ENCODE peak calls at places on chromosome 16, in ten cellular contexts. One of them, this sample, is unnamed.

GRCh38 chr16:74999208-74999682 is 421 bp downstream of the ZNRF1 start:
- DNase-seq in spleen: peak; percentile 85
- DNase-seq in pancreas: peak; percentile 65
- DNase-seq in omental fat pad: no peak
- DNase-seq in progenitor cell of endocrine pancreas: peak; percentile 20
- DNase-seq in glutamatergic neuron: no peak
- DNase-seq in hepatocyte: no peak
- DNase-seq in CD4-positive, alpha-beta T cell: peak; percentile 5
- DNase-seq in lower leg skin: no peak
- DNase-seq in MM.1S: no peak
- DNase-seq in this sample: no peak

GRCh38 chr16:69190046-69190588 is 3.2 kb downstream of the SNTB2 start:
- DNase-seq in spleen: no peak
- DNase-seq in pancreas: no peak
- DNase-seq in omental fat pad: no peak
- DNase-seq in progenitor cell of endocrine pancreas: no peak
- DNase-seq in glutamatergic neuron: no peak
- DNase-seq in hepatocyte: no peak
- DNase-seq in CD4-positive, alpha-beta T cell: no peak
- DNase-seq in lower leg skin: no peak
- DNase-seq in MM.1S: no peak
- DNase-seq in this sample: no peak

GRCh38 chr16:88516666-88517065 is 53.5 kb upstream of the ZC3H18 start:
- DNase-seq in spleen: no peak
- DNase-seq in pancreas: no peak
- DNase-seq in omental fat pad: no peak
- DNase-seq in progenitor cell of endocrine pancreas: no peak
- DNase-seq in glutamatergic neuron: no peak
- DNase-seq in hepatocyte: no peak
- DNase-seq in CD4-positive, alpha-beta T cell: no peak
- DNase-seq in lower leg skin: no peak
- DNase-seq in MM.1S: no peak
- DNase-seq in this sample: no peak

GRCh38 chr16:12573730-12574383 is 229.8 kb downstream of the CPPED1 start:
- DNase-seq in spleen: peak; percentile 78
- DNase-seq in pancreas: no peak
- DNase-seq in omental fat pad: no peak
- DNase-seq in progenitor cell of endocrine pancreas: peak; percentile 49
- DNase-seq in glutamatergic neuron: peak; percentile 67
- DNase-seq in hepatocyte: peak; percentile 84
- DNase-seq in CD4-positive, alpha-beta T cell: peak; percentile 10
- DNase-seq in lower leg skin: no peak
- DNase-seq in MM.1S: no peak
- DNase-seq in this sample: no peak

GRCh38 chr16:75244225-75244792 is 7.1 kb downstream of the BCAR1 start:
- DNase-seq in spleen: no peak
- DNase-seq in pancreas: peak; percentile 70
- DNase-seq in omental fat pad: no peak
- DNase-seq in progenitor cell of endocrine pancreas: no peak
- DNase-seq in glutamatergic neuron: no peak
- DNase-seq in hepatocyte: peak; percentile 53
- DNase-seq in CD4-positive, alpha-beta T cell: no peak
- DNase-seq in lower leg skin: no peak
- DNase-seq in MM.1S: no peak
- DNase-seq in this sample: no peak

GRCh38 chr16:70418274-70418992 is 20.5 kb downstream of the ST3GAL2 start:
- DNase-seq in spleen: no peak
- DNase-seq in pancreas: no peak
- DNase-seq in omental fat pad: no peak
- DNase-seq in progenitor cell of endocrine pancreas: no peak
- DNase-seq in glutamatergic neuron: no peak
- DNase-seq in hepatocyte: no peak
- DNase-seq in CD4-positive, alpha-beta T cell: no peak
- DNase-seq in lower leg skin: no peak
- DNase-seq in MM.1S: no peak
- DNase-seq in this sample: no peak

GRCh38 chr16:19008245-19008644 is 24.5 kb downstream of the TMC7 start:
- DNase-seq in spleen: peak; percentile 31
- DNase-seq in pancreas: no peak
- DNase-seq in omental fat pad: no peak
- DNase-seq in progenitor cell of endocrine pancreas: no peak
- DNase-seq in glutamatergic neuron: no peak
- DNase-seq in hepatocyte: no peak
- DNase-seq in CD4-positive, alpha-beta T cell: no peak
- DNase-seq in lower leg skin: no peak
- DNase-seq in MM.1S: no peak
- DNase-seq in this sample: no peak

GRCh38 chr16:23948949-23949392 is 113.2 kb downstream of the PRKCB start:
- DNase-seq in spleen: no peak
- DNase-seq in pancreas: no peak
- DNase-seq in omental fat pad: no peak
- DNase-seq in progenitor cell of endocrine pancreas: no peak
- DNase-seq in glutamatergic neuron: no peak
- DNase-seq in hepatocyte: no peak
- DNase-seq in CD4-positive, alpha-beta T cell: peak; percentile 58
- DNase-seq in lower leg skin: no peak
- DNase-seq in MM.1S: no peak
- DNase-seq in this sample: no peak

GRCh38 chr16:71626858-71627213 is 852 bp downstream of the MARVELD3 start:
- DNase-seq in spleen: peak; percentile 72
- DNase-seq in pancreas: peak; percentile 84
- DNase-seq in omental fat pad: no peak
- DNase-seq in progenitor cell of endocrine pancreas: peak; percentile 41
- DNase-seq in glutamatergic neuron: no peak
- DNase-seq in hepatocyte: peak; percentile 83
- DNase-seq in CD4-positive, alpha-beta T cell: no peak
- DNase-seq in lower leg skin: no peak
- DNase-seq in MM.1S: no peak
- DNase-seq in this sample: no peak

GRCh38 chr16:71628810-71629209 is 2.8 kb downstream of the MARVELD3 start:
- DNase-seq in spleen: peak; percentile 30
- DNase-seq in pancreas: no peak
- DNase-seq in omental fat pad: no peak
- DNase-seq in progenitor cell of endocrine pancreas: no peak
- DNase-seq in glutamatergic neuron: no peak
- DNase-seq in hepatocyte: peak; percentile 44
- DNase-seq in CD4-positive, alpha-beta T cell: no peak
- DNase-seq in lower leg skin: peak; percentile 29
- DNase-seq in MM.1S: no peak
- DNase-seq in this sample: no peak

GRCh38 chr16:71627631-71628236 is 1.8 kb downstream of the MARVELD3 start:
- DNase-seq in spleen: peak; percentile 30
- DNase-seq in pancreas: peak; percentile 40
- DNase-seq in omental fat pad: no peak
- DNase-seq in progenitor cell of endocrine pancreas: no peak
- DNase-seq in glutamatergic neuron: no peak
- DNase-seq in hepatocyte: no peak
- DNase-seq in CD4-positive, alpha-beta T cell: no peak
- DNase-seq in lower leg skin: no peak
- DNase-seq in MM.1S: no peak
- DNase-seq in this sample: no peak

GRCh38 chr16:71625113-71625850 is 702 bp upstream of the MARVELD3 start:
- DNase-seq in spleen: peak; percentile 16
- DNase-seq in pancreas: no peak
- DNase-seq in omental fat pad: no peak
- DNase-seq in progenitor cell of endocrine pancreas: no peak
- DNase-seq in glutamatergic neuron: no peak
- DNase-seq in hepatocyte: no peak
- DNase-seq in CD4-positive, alpha-beta T cell: no peak
- DNase-seq in lower leg skin: no peak
- DNase-seq in MM.1S: no peak
- DNase-seq in this sample: no peak

DNA sequence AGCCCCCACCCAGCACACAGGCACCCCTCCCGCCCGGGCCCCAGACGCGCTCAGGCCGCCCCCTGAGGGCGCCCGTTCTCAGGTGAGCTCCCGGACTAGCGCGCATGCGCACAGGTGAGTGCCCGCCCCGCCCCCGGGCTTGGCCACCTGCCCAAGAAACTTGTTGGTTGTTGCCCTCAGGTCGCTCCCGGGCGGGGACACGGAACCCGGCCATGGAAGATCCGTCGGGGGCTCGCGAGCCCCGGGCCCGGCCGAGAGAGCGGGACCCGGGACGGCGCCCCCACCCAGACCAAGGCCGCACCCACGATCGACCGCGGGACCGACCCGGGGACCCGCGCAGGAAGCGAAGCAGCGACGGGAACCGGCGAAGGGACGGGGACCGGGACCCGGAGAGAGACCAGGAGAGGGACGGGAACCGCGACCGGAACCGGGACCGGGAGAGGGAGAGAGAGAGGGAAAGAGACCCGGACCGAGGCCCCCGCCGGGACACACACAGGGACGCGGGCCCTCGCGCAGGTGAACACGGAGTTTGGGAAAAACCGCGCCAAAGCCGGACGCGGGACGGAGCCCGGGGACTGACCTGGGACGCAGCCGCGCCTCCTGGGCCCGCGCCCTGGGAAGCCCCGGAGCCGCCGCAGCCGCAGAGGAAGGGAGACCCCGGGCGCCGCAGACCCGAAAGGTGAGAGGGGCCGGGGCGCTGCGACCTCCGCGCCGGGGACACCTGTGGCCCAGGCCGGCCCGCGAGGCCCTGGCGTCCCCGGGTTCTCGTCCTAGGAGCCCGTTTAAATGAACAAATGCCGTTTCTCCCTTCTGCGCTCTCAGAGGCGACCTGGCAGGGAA is at the start of gene MARVELD3:
- DNase-seq in spleen: peak; percentile 72
- DNase-seq in pancreas: peak; percentile 99
- DNase-seq in omental fat pad: no peak
- DNase-seq in progenitor cell of endocrine pancreas: peak; percentile 96
- DNase-seq in glutamatergic neuron: peak; percentile 26
- DNase-seq in hepatocyte: peak; percentile 92
- DNase-seq in CD4-positive, alpha-beta T cell: peak; percentile 4
- DNase-seq in lower leg skin: peak; percentile 58
- DNase-seq in MM.1S: peak; percentile 78
- DNase-seq in this sample: peak; percentile 90
- TF ChIP-seq CTCF in spleen: no peak
- TF ChIP-seq CTCF in pancreas: no peak
- TF ChIP-seq CTCF in omental fat pad: no peak
- TF ChIP-seq CTCF in progenitor cell of endocrine pancreas: peak; percentile 35
- TF ChIP-seq CTCF in glutamatergic neuron: no peak
- TF ChIP-seq CTCF in hepatocyte: peak; percentile 27
- TF ChIP-seq CTCF in CD4-positive, alpha-beta T cell: no peak
- TF ChIP-seq CTCF in lower leg skin: no peak
- TF ChIP-seq CTCF in MM.1S: peak; percentile 12
- TF ChIP-seq CTCF in this sample: no peak

DNA sequence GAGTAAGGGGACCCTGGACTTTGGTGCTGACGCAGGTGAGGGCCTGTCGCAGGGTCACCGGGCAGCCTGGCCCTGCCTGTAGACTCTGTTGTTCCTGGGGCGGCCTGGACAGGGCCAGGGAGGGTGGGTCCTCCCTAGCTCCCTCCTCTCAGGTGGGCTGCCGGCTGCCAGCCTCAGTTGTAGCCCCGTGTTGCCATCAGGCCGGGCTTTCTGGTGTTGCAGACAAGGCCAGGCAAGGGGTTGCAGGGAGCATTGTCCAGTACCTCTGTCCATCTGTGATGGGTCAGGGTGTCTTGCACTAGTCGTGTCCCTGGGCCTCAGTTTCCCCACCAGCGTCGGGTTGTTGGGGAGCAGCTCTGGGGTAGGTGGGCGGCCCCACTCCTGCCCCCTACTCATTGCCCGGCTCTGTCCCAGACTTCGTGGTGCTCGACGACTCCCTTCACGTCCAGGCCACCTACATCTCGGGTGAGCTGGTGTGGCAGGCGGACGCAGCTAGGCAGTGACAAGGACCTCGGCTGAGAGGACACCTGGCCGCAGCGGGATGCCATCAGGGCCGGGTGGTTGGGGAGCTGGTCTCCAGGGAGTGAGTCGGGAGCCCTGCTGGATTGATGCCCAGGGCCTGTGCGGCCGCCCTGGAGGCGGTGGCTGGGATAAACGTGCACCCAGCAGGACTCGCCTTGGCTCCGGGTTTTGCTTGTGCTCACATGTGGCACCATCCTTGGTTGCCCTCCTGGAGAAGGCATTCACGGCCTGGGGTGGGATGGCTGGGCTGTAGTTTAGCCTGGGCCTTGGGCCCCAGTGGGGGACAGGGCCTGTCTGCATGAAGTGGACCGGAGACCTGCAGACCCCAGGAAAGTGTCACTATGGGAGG is 1.9 kb downstream of the CEMP1 start:
- DNase-seq in spleen: peak; percentile 81
- DNase-seq in pancreas: peak; percentile 82
- DNase-seq in omental fat pad: no peak
- DNase-seq in progenitor cell of endocrine pancreas: no peak
- DNase-seq in glutamatergic neuron: no peak
- DNase-seq in hepatocyte: no peak
- DNase-seq in CD4-positive, alpha-beta T cell: no peak
- DNase-seq in lower leg skin: no peak
- DNase-seq in MM.1S: no peak
- DNase-seq in this sample: peak; percentile 71
- TF ChIP-seq CTCF in spleen: no peak
- TF ChIP-seq CTCF in pancreas: no peak
- TF ChIP-seq CTCF in omental fat pad: no peak
- TF ChIP-seq CTCF in progenitor cell of endocrine pancreas: peak; percentile 21
- TF ChIP-seq CTCF in glutamatergic neuron: no peak
- TF ChIP-seq CTCF in hepatocyte: no peak
- TF ChIP-seq CTCF in CD4-positive, alpha-beta T cell: no peak
- TF ChIP-seq CTCF in lower leg skin: no peak
- TF ChIP-seq CTCF in MM.1S: no peak
- TF ChIP-seq CTCF in this sample: peak; percentile 24

DNA sequence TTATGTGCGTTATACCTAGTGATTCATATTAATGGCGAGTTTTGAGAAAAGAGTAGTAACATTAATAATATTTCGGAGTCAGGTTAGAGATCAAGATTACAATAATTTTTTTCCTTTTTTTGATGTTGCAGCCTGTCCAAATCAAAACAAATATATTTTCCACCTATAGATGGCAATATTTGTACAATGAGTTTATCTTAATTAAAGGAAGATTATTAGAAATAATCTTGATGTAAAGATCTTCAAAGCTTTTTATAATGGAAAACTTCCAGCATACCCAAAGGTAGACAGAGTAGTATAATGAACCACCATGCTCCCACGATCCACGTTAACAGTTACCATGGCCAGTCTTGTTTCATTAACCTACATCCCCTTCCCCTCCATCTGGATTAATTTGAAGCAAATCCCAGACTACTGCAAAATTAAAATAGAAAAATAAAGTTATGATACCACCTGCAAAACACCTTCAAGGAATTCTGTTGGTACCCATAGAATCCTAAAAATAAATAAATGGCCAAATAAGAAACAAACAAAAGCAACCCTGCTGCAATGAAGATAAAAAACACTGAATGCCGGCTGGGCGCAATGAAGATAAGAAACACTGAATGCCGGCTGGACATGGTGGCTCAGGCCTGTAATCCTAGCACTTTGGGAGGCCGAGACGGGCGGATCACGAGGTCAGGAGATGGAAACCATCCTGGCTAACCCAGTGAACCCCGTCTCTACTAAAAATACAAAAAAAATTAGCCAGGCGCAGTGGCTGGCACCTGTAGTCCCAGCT is 46.5 kb upstream of the GINS3 start:
- DNase-seq in spleen: no peak
- DNase-seq in pancreas: no peak
- DNase-seq in omental fat pad: no peak
- DNase-seq in progenitor cell of endocrine pancreas: no peak
- DNase-seq in glutamatergic neuron: no peak
- DNase-seq in hepatocyte: no peak
- DNase-seq in CD4-positive, alpha-beta T cell: no peak
- DNase-seq in lower leg skin: no peak
- DNase-seq in MM.1S: peak; percentile 13
- DNase-seq in this sample: no peak
- TF ChIP-seq CTCF in spleen: peak; percentile 15
- TF ChIP-seq CTCF in pancreas: no peak
- TF ChIP-seq CTCF in omental fat pad: no peak
- TF ChIP-seq CTCF in progenitor cell of endocrine pancreas: no peak
- TF ChIP-seq CTCF in glutamatergic neuron: peak; percentile 40
- TF ChIP-seq CTCF in hepatocyte: peak; percentile 31
- TF ChIP-seq CTCF in CD4-positive, alpha-beta T cell: no peak
- TF ChIP-seq CTCF in lower leg skin: no peak
- TF ChIP-seq CTCF in MM.1S: peak; percentile 35
- TF ChIP-seq CTCF in this sample: peak; percentile 56

GRCh38 chr16:78122774-78123315 is 23.4 kb downstream of the WWOX start:
- DNase-seq in spleen: no peak
- DNase-seq in pancreas: no peak
- DNase-seq in omental fat pad: no peak
- DNase-seq in progenitor cell of endocrine pancreas: no peak
- DNase-seq in glutamatergic neuron: no peak
- DNase-seq in hepatocyte: peak; percentile 53
- DNase-seq in CD4-positive, alpha-beta T cell: no peak
- DNase-seq in lower leg skin: no peak
- DNase-seq in MM.1S: peak; percentile 51
- DNase-seq in this sample: no peak
- TF ChIP-seq CTCF in spleen: peak; percentile 46
- TF ChIP-seq CTCF in pancreas: peak; percentile 18
- TF ChIP-seq CTCF in omental fat pad: no peak
- TF ChIP-seq CTCF in progenitor cell of endocrine pancreas: peak; percentile 75
- TF ChIP-seq CTCF in glutamatergic neuron: peak; percentile 76
- TF ChIP-seq CTCF in hepatocyte: peak; percentile 62
- TF ChIP-seq CTCF in CD4-positive, alpha-beta T cell: peak; percentile 89
- TF ChIP-seq CTCF in lower leg skin: no peak
- TF ChIP-seq CTCF in MM.1S: peak; percentile 23
- TF ChIP-seq CTCF in this sample: peak; percentile 80